ENCODE peak calls at places on chromosome 9, in six cellular contexts. F is effector CD4-positive, alpha-beta T cell; V is progenitor cell of endocrine pancreas; J is endodermal cell; M is AML-193; N is IMR-90. X is an unnamed sample.

GRCh38 chr9:81118416-81118815 is 570.9 kb downstream of the TLE1 start:
- DNase-seq in M (no peak), F (no peak), J (no peak), N (peak; percentile 31), V (no peak), X (no peak)

GRCh38 chr9:135776893-135777622 is 75.1 kb downstream of the KCNT1 start:
- DNase-seq in M (no peak), N (no peak), V (no peak), F (no peak), J (no peak), X (no peak)

GRCh38 chr9:131418143-131419028 is 24.5 kb downstream of the PRRC2B start:
- DNase-seq in M (no peak), N (peak; percentile 41), V (no peak), J (no peak), F (no peak), X (no peak)

GRCh38 chr9:113148996-113149960 is 1.5 kb upstream of the SLC31A2 start:
- DNase-seq in F (no peak), V (no peak), N (no peak), M (peak; percentile 28), J (no peak), X (no peak)

GRCh38 chr9:128225770-128226753 is 22.9 kb downstream of the DNM1 start:
- DNase-seq in V (no peak), N (no peak), M (no peak), F (no peak), J (no peak), X (no peak)

GRCh38 chr9:137049544-137050449 is 3.8 kb upstream of the NPDC1 start:
- DNase-seq in N (peak; percentile 20), F (peak; percentile 45), J (peak; percentile 90), V (peak; percentile 49), M (peak; percentile 54), X (no peak)

GRCh38 chr9:89402695-89403427 is 84.6 kb downstream of the SECISBP2 start:
- DNase-seq in J (no peak), V (no peak), N (no peak), M (no peak), F (no peak), X (no peak)

GRCh38 chr9:2704504-2704903 is 12.8 kb upstream of the KCNV2 start:
- DNase-seq in M (peak; percentile 85), J (no peak), V (no peak), F (no peak), N (no peak), X (no peak)

GRCh38 chr9:94900222-94901018 is 173.9 kb downstream of the AOPEP start:
- DNase-seq in V (no peak), J (no peak), N (peak; percentile 97), F (no peak), M (no peak), X (no peak)

GRCh38 chr9:127455299-127455992 is 4.1 kb downstream of the LRSAM1 start:
- DNase-seq in F (no peak), J (peak; percentile 58), M (peak; percentile 84), N (no peak), V (no peak), X (no peak)

GRCh38 chr9:127370651-127371648 is 26.0 kb upstream of the SLC2A8 start:
- DNase-seq in M (no peak), J (no peak), N (no peak), F (no peak), V (no peak), X (no peak)

GRCh38 chr9:112115955-112116354 is 59.1 kb downstream of the SUSD1 start:
- DNase-seq in M (no peak), V (no peak), N (no peak), F (no peak), J (no peak), X (no peak)

GRCh38 chr9:114072181-114073140 is 5.6 kb downstream of the AMBP start:
- DNase-seq in M (no peak), V (no peak), F (no peak), N (peak; percentile 9), J (peak; percentile 68), X (peak; percentile 61)

GRCh38 chr9:106878943-106879916 is 16.3 kb downstream of the ZNF462 start:
- DNase-seq in F (no peak), J (no peak), M (no peak), V (no peak), N (peak; percentile 99), X (no peak)

GRCh38 chr9:99190597-99191283 is 31.0 kb downstream of the ALG2 start:
- DNase-seq in J (no peak), M (no peak), F (no peak), N (no peak), V (no peak), X (no peak)

GRCh38 chr9:92781902-92782301 is 17.3 kb upstream of the BICD2 start:
- DNase-seq in M (no peak), N (no peak), V (no peak), J (no peak), F (no peak), X (no peak)

GRCh38 chr9:108622467-108622866 is 233.3 kb downstream of the ACTL7B start:
- DNase-seq in V (no peak), N (peak; percentile 11), J (no peak), F (no peak), M (peak; percentile 8), X (no peak)

GRCh38 chr9:23587903-23588302 is 238.1 kb downstream of the ELAVL2 start:
- DNase-seq in N (no peak), M (no peak), F (no peak), V (no peak), J (peak; percentile 73), X (no peak)

GRCh38 chr9:16322849-16323248 is 547.6 kb downstream of the BNC2 start:
- DNase-seq in M (no peak), N (no peak), V (no peak), J (no peak), F (no peak), X (no peak)

GRCh38 chr9:111301195-111301594 is 28.8 kb downstream of the OR2K2 start:
- DNase-seq in N (peak; percentile 67), J (no peak), F (no peak), M (no peak), V (no peak), X (no peak)

GRCh38 chr9:112863781-112864180 is 26.9 kb downstream of the SLC46A2 start:
- DNase-seq in M (no peak), N (no peak), V (no peak), J (no peak), F (no peak), X (no peak)

GRCh38 chr9:137227057-137227852 is at the start of gene RNF224:
- DNase-seq in J (peak; percentile 96), N (peak; percentile 65), V (peak; percentile 80), F (peak; percentile 79), M (peak; percentile 62), X (no peak)

GRCh38 chr9:87537625-87538024 is 40.0 kb downstream of the DAPK1 start:
- DNase-seq in M (no peak), N (no peak), J (no peak), F (no peak), V (no peak), X (no peak)

GRCh38 chr9:16367605-16368424 is 502.7 kb downstream of the BNC2 start:
- DNase-seq in N (peak; percentile 80), V (no peak), F (no peak), M (no peak), J (peak; percentile 69), X (no peak)

GRCh38 chr9:136665704-136666363 is 3.1 kb downstream of the EGFL7 start:
- DNase-seq in F (no peak), M (no peak), N (no peak), V (no peak), J (no peak), X (no peak)

GRCh38 chr9:111959468-111959941 is 62.9 kb downstream of the UGCG start:
- DNase-seq in M (no peak), J (no peak), F (no peak), V (no peak), N (peak; percentile 89), X (no peak)

GRCh38 chr9:75866273-75866871 is 24.1 kb upstream of the PCSK5 start:
- DNase-seq in N (peak; percentile 44), V (peak; percentile 20), F (peak; percentile 13), M (peak; percentile 33), J (peak; percentile 72), X (no peak)

GRCh38 chr9:114156311-114156657 is 947 bp downstream of the COL27A1 start:
- DNase-seq in M (no peak), J (no peak), N (no peak), F (no peak), V (no peak), X (no peak)

GRCh38 chr9:72132052-72132451 is 17.2 kb upstream of the GDA start:
- DNase-seq in V (no peak), N (no peak), F (no peak), J (no peak), M (no peak), X (no peak)

GRCh38 chr9:130150779-130151381 is 21.3 kb upstream of the NCS1 start:
- DNase-seq in M (no peak), V (no peak), J (no peak), N (peak; percentile 74), F (no peak), X (no peak)

GRCh38 chr9:136728548-136729123 is 14.1 kb downstream of the LCN10 start:
- DNase-seq in N (peak; percentile 29), M (peak; percentile 6), J (peak; percentile 83), V (no peak), F (no peak), X (no peak)

GRCh38 chr9:109453210-109453842 is 44.8 kb downstream of the PTPN3 start:
- DNase-seq in F (no peak), M (no peak), V (no peak), J (peak; percentile 38), N (peak; percentile 81), X (no peak)

GRCh38 chr9:35972093-35972492 is 14.1 kb upstream of the OR2S2 start:
- DNase-seq in N (no peak), J (peak; percentile 88), M (no peak), V (peak; percentile 22), F (no peak), X (no peak)

GRCh38 chr9:138111607-138112006 is 234.0 kb downstream of the CACNA1B start:
- DNase-seq in F (no peak), M (no peak), V (no peak), N (no peak), J (no peak), X (no peak)

GRCh38 chr9:126703330-126704156 is 89.8 kb downstream of the LMX1B start:
- DNase-seq in M (no peak), J (peak; percentile 39), F (no peak), V (no peak), N (no peak), X (no peak)

X was measured in C1 segment of cervical spinal cord.